ENCODE peak calls at places on chromosomes 7 and 10, in five cellular contexts. S, I, R, L and J are unnamed samples.

GRCh38 chr7:87021285-87021684 is 38.2 kb downstream of the ELAPOR2 start:
- DNase-seq in S (no peak), I (no peak), R (no peak), L (no peak), J (no peak)

GRCh38 chr10:43231523-43232078 is 35.3 kb downstream of the RASGEF1A start:
- DNase-seq in S (no peak), I (no peak), R (no peak), L (peak; percentile 79), J (no peak)

GRCh38 chr10:119250641-119251314 is 43.4 kb downstream of the GRK5 start:
- DNase-seq in S (peak; percentile 63), I (peak; percentile 72), R (no peak), L (no peak), J (peak; percentile 93)

GRCh38 chr10:93579089-93579488 is 12.6 kb downstream of the FFAR4 start:
- DNase-seq in S (no peak), I (no peak), R (no peak), L (no peak), J (no peak)

GRCh38 chr7:84060760-84061261 is 133.8 kb downstream of the SEMA3A start:
- DNase-seq in S (no peak), I (no peak), R (no peak), L (no peak), J (peak; percentile 31)

GRCh38 chr7:50711271-50712175 is 71.2 kb downstream of the GRB10 start:
- DNase-seq in S (no peak), I (no peak), R (no peak), L (no peak), J (peak; percentile 22)

GRCh38 chr7:2048531-2048930 is 184.2 kb downstream of the MAD1L1 start:
- DNase-seq in S (no peak), I (no peak), R (no peak), L (no peak), J (no peak)

GRCh38 chr7:2736411-2736914 is 48.5 kb downstream of the AMZ1 start:
- DNase-seq in S (no peak), I (no peak), R (no peak), L (peak; percentile 65), J (no peak)

GRCh38 chr7:2719007-2719406 is 31.0 kb downstream of the AMZ1 start:
- DNase-seq in S (no peak), I (no peak), R (peak; percentile 62), L (no peak), J (no peak)

GRCh38 chr10:23754179-23754578 is 315.3 kb downstream of the OTUD1 start:
- DNase-seq in S (no peak), I (no peak), R (no peak), L (no peak), J (no peak)

GRCh38 chr10:47401874-47402645 is 18.0 kb upstream of the ZNF488 start:
- DNase-seq in S (no peak), I (no peak), R (no peak), L (no peak), J (no peak)

GRCh38 chr10:47402681-47403301 is 18.7 kb upstream of the ZNF488 start:
- DNase-seq in S (no peak), I (peak; percentile 61), R (peak; percentile 29), L (peak; percentile 80), J (peak; percentile 87)

GRCh38 chr10:47400251-47400650 is 16.2 kb upstream of the ZNF488 start:
- DNase-seq in S (no peak), I (no peak), R (no peak), L (no peak), J (no peak)

GRCh38 chr10:47401210-47401609 is 17.1 kb upstream of the ZNF488 start:
- DNase-seq in S (no peak), I (no peak), R (no peak), L (no peak), J (no peak)

GRCh38 chr10:47400786-47401185 is 16.7 kb upstream of the ZNF488 start:
- DNase-seq in S (no peak), I (no peak), R (no peak), L (no peak), J (no peak)
- H3K4me3 ChIP-seq in S (no peak overlapping the region), I (no peak overlapping the region), R (no peak overlapping the region), L (no peak overlapping the region), J (no peak overlapping the region)

GRCh38 chr10:34824870-34825269 is 9.8 kb upstream of the PARD3 start:
- DNase-seq in S (no peak), I (no peak), R (peak; percentile 39), L (peak; percentile 70), J (no peak)

GRCh38 chr10:34827087-34827766 is 12.1 kb upstream of the PARD3 start:
- DNase-seq in S (no peak), I (no peak), R (no peak), L (peak; percentile 50), J (no peak)

GRCh38 chr10:34825433-34825832 is 10.3 kb upstream of the PARD3 start:
- DNase-seq in S (no peak), I (no peak), R (no peak), L (no peak), J (no peak)

GRCh38 chr10:34830527-34830926 is 15.4 kb upstream of the PARD3 start:
- DNase-seq in S (no peak), I (no peak), R (no peak), L (no peak), J (no peak)

DNA sequence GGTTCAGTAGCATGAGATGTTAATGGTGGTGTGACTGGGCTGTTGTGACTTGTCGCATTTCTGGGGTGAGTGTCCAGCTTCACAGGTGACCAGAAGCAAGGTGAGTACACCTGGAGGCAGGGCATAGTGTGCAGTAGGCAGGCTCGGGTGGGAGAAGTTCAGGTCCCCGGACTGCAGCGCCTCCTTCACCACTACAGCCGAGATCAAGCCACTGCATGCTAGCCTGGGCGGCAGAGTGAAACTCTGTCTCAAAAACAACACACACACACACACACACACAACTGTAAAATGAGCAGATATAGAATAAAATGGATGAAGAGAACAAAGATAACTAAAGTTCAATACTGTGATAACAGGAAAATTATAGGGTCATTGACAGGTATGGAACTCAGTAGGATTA is 11.1 kb upstream of the PARD3 start:
- DNase-seq in S (no peak), I (no peak), R (no peak), L (peak; percentile 67), J (no peak)
- TF ChIP-seq CTCF in S (no peak), I (no peak), R (peak; percentile 12), L (no peak), J (no peak)

DNA sequence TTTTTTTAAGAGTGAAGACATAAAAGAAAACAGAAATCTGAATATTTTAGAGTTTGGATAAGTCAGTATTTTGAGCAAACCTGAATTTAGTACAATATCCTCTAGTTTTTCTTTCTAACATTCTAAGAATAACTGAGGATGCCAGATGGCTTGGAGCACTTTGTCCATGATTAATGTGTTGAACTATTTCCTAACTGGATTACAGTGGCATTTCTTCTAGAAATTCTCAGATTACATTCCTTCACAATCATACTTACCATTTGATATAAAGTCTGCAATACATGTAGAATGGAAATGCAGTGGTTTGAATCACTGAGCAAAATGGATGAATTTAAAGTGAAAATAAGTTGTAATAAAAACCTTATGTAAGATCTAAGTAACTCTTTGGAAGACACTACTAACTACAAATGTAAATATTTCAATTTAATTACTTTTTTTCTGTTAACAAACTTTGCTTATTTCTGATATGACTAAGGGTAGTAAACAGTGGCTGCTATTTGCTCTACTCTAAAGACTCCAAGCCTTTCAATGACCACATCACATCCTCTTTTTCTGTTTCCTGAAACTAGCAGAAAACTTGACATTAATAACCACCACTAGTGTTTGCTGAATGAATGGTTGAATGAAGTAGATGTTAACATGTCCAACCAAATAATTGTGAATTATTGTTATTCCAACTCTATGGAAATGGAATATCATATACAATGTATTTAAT is 102.8 kb downstream of the PRKG1 start:
- DNase-seq in S (peak; percentile 42), I (no peak), R (no peak), L (no peak), J (peak; percentile 41)
- H3K4me3 ChIP-seq in S (no peak overlapping the region), I (no peak overlapping the region), R (no peak overlapping the region), L (no peak overlapping the region), J (no peak overlapping the region)

DNA sequence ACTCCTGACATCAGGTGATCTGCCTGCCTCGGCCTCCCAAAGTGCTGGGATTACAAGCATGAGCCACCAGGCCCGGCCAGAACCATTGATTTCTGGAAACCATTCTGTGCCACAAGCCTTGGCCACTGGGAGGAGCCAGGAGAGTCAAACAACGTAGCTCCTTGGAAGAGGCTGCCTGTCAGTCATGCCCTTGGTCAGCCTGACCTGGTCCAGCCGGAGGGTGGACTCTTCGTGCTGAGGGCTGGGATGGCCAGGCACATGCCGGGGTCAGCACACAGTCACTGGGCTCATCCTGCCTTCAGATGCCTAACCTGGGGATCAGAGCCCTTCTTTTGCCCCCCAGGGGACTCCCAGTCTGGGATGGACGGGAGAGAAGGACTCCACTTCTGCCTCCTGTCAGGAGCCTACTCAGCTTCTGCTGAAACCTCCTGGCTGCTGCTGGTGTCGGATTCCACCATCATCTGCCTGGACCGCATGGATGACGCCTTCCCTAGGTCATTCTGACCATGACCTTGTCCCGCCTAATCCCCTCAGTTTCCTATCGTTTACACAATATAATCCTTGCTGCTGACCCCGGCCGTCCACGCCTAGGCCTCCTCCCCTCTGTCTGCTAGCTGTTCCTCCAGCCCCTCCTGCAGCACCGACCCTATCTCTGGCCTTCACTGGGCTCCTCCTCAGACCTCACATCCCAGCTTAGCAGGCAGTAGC is 30.4 kb downstream of the TMEM270 start:
- DNase-seq in S (no peak), I (no peak), R (peak; percentile 56), L (no peak), J (peak; percentile 53)
- TF ChIP-seq CTCF in S (peak; percentile 20), I (peak; percentile 12), R (peak; percentile 33), L (no peak), J (peak; percentile 13)

GRCh38 chr7:98867271-98867701 is 2.5 kb downstream of the TMEM130 start:
- DNase-seq in S (no peak), I (no peak), R (peak; percentile 45), L (no peak), J (no peak)

GRCh38 chr7:98869374-98870070 is at the start of gene TMEM130:
- DNase-seq in S (no peak), I (no peak), R (peak; percentile 65), L (no peak), J (no peak)

GRCh38 chr7:98870071-98870651 is 347 bp upstream of the TMEM130 start:
- DNase-seq in S (no peak), I (no peak), R (peak; percentile 79), L (no peak), J (no peak)

GRCh38 chr7:98868450-98868849 is 1.4 kb downstream of the TMEM130 start:
- DNase-seq in S (no peak), I (no peak), R (no peak), L (no peak), J (no peak)

DNA sequence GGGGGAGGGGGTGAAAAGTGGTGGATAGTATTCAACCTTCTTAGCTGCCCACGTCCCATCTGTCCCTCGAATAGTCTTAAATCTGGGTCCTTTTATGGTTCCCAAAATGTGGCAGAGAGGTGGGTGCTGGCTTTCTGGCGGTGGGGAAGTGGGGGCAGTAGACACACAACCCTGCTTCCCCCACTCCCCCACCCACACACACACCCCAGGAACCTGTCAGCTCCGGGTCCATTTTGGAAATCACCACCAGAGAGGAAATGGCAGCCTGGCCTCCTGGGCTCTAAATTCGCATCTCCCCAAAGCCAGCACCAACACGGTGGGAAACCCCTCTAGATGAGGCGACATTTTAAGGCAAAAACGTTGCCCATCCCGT is 827 bp downstream of the TMEM130 start:
- DNase-seq in S (no peak), I (no peak), R (no peak), L (no peak), J (no peak)
- H3K4me3 ChIP-seq in S (peak overlapping the region; percentile 62), I (peak overlapping the region; percentile 64), R (peak overlapping the region; percentile 64), L (no peak overlapping the region), J (no peak overlapping the region)